ENCODE peak calls at places on chromosomes 1 and 21, in five cellular contexts. A, S, L, Q and Z are unnamed samples.

GRCh38 chr1:12166834-12167492 is at the start of gene TNFRSF1B:
- DNase-seq in A (no peak), S (no peak), L (peak; percentile 48), Q (peak; percentile 96), Z (no peak)

GRCh38 chr1:66687333-66687732 is 64.9 kb upstream of the DYNLT5 start:
- DNase-seq in A (no peak), S (no peak), L (no peak), Q (no peak), Z (no peak)

GRCh38 chr1:226826479-226827245 is 43.8 kb upstream of the PSEN2 start:
- DNase-seq in A (no peak), S (no peak), L (no peak), Q (no peak), Z (no peak)

GRCh38 chr1:239987103-239987745 is 104.5 kb upstream of the FMN2 start:
- DNase-seq in A (peak; percentile 68), S (peak; percentile 70), L (no peak), Q (no peak), Z (peak; percentile 21)

GRCh38 chr21:34546556-34546955 is 34.5 kb upstream of the KCNE1 start:
- DNase-seq in A (no peak), S (no peak), L (no peak), Q (no peak), Z (no peak)

GRCh38 chr1:64826991-64827390 is 82.1 kb downstream of the RAVER2 start:
- DNase-seq in A (no peak), S (no peak), L (no peak), Q (no peak), Z (no peak)

GRCh38 chr1:173212952-173213491 is 5.9 kb upstream of the TNFSF4 start:
- DNase-seq in A (no peak), S (no peak), L (no peak), Q (no peak), Z (no peak)

GRCh38 chr1:90122679-90123340 is 127.9 kb downstream of the ZNF326 start:
- DNase-seq in A (no peak), S (no peak), L (no peak), Q (no peak), Z (no peak)

GRCh38 chr1:217311766-217312165 is 319.1 kb downstream of the GPATCH2 start:
- DNase-seq in A (no peak), S (peak; percentile 33), L (no peak), Q (no peak), Z (no peak)

GRCh38 chr1:238223067-238223640 is 332.4 kb upstream of the ZP4 start:
- DNase-seq in A (no peak), S (no peak), L (no peak), Q (no peak), Z (no peak)

GRCh38 chr1:203682401-203683383 is 56.1 kb downstream of the ATP2B4 start:
- DNase-seq in A (no peak), S (no peak), L (no peak), Q (no peak), Z (peak; percentile 88)

GRCh38 chr1:243325305-243325890 is 69.6 kb downstream of the SDCCAG8 start:
- DNase-seq in A (peak; percentile 75), S (peak; percentile 81), L (no peak), Q (no peak), Z (peak; percentile 26)

GRCh38 chr1:226983247-226983997 is 43.3 kb downstream of the COQ8A start:
- DNase-seq in A (no peak), S (no peak), L (no peak), Q (peak; percentile 71), Z (no peak)

GRCh38 chr1:16145030-16145987 is 10.6 kb downstream of the EPHA2 start:
- DNase-seq in A (peak; percentile 45), S (peak; percentile 84), L (peak; percentile 79), Q (peak; percentile 89), Z (no peak)

GRCh38 chr1:41109316-41110263 is 88.1 kb upstream of the SLFNL1 start:
- DNase-seq in A (peak; percentile 81), S (peak; percentile 96), L (peak; percentile 39), Q (no peak), Z (peak; percentile 55)

GRCh38 chr1:41368801-41369200 is 7.6 kb downstream of the FOXO6 start:
- DNase-seq in A (no peak), S (no peak), L (no peak), Q (no peak), Z (no peak)

GRCh38 chr1:230077011-230077410 is 10.0 kb downstream of the GALNT2 start:
- DNase-seq in A (no peak), S (no peak), L (no peak), Q (no peak), Z (no peak)

GRCh38 chr1:202671388-202671787 is 38.9 kb downstream of the SYT2 start:
- DNase-seq in A (no peak), S (no peak), L (no peak), Q (no peak), Z (peak; percentile 81)

GRCh38 chr1:171793656-171794055 is 12.2 kb downstream of the METTL13 start:
- DNase-seq in A (no peak), S (no peak), L (no peak), Q (no peak), Z (no peak)

GRCh38 chr1:63742526-63742925 is 31.3 kb upstream of the ROR1 start:
- DNase-seq in A (no peak), S (no peak), L (no peak), Q (no peak), Z (no peak)

GRCh38 chr1:63740432-63740831 is 33.4 kb upstream of the ROR1 start:
- DNase-seq in A (no peak), S (no peak), L (no peak), Q (no peak), Z (no peak)

GRCh38 chr1:63739452-63739851 is 34.4 kb upstream of the ROR1 start:
- DNase-seq in A (no peak), S (no peak), L (no peak), Q (no peak), Z (no peak)
- TF ChIP-seq CTCF in A (no peak), S (no peak), L (no peak), Q (no peak), Z (no peak)

DNA sequence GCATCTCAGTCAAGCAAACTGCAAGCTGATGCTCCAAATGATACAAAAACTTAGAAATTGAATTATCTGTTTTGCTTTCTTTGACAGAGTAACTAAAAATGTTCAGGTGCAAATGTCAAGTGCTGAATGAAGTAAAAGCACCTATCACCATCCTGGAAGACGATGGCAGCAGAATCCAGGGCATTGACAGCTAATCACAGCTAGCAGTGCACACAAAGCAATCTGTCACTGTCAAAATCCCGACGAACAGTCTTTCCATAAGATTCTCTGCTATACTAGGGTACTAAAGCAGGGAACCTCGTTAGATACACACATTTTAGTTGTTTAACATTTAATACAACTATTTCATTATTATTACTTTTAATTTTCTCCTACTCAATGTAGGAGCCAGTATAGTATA is 233.3 kb downstream of the BRINP3 start:
- DNase-seq in A (no peak), S (no peak), L (no peak), Q (no peak), Z (no peak)
- H3K4me3 ChIP-seq in A (no peak overlapping the region), S (no peak overlapping the region), L (no peak overlapping the region), Q (no peak overlapping the region), Z (no peak overlapping the region)

GRCh38 chr1:83901547-83902155 is 97.3 kb downstream of the TTLL7 start:
- DNase-seq in A (no peak), S (peak; percentile 91), L (no peak), Q (no peak), Z (peak; percentile 87)
- TF ChIP-seq CTCF in A (no peak), S (no peak), L (no peak), Q (no peak), Z (no peak)

GRCh38 chr1:56771717-56772116 is 47.5 kb downstream of the FYB2 start:
- DNase-seq in A (no peak), S (no peak), L (no peak), Q (no peak), Z (no peak)

GRCh38 chr1:56776581-56776980 is 42.6 kb downstream of the FYB2 start:
- DNase-seq in A (no peak), S (no peak), L (no peak), Q (no peak), Z (no peak)

GRCh38 chr1:56774067-56774609 is 45.1 kb downstream of the FYB2 start:
- DNase-seq in A (no peak), S (no peak), L (no peak), Q (no peak), Z (no peak)

GRCh38 chr1:56777972-56778371 is 41.2 kb downstream of the FYB2 start:
- DNase-seq in A (no peak), S (no peak), L (no peak), Q (no peak), Z (no peak)

DNA sequence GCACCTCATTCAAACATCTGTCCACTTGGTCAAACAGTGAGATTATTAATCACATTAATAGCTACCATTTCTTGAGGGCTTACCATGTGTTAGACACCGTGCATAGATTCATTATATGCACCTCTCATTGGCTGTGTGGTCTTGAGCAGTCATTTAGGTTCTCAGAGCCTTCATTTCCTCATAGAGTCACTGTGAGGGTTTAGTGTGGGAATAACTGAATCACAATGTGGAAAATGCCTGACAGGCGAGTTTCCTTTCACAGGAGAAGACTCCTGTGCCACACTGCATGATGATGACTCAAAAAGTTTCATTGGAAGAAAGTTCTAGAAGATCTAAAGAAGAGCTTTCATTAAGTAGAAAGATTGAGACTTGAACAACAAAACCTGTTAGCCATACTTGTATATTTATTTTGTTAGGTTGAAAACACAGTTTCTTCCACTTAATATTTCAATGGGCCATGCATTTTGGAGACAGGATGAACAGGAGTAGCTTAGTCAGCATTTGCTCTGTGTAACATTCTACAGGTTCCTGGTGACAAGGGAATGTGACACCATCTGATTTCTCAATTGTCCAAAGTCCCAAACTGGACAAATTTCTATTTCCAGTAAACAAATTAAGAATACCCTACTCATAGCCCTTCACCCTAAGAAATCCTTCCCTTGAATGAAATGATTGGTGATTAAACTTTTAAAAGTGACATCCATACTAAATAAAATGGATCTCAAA is 45.7 kb downstream of the FYB2 start:
- DNase-seq in A (no peak), S (no peak), L (no peak), Q (no peak), Z (no peak)
- H3K4me3 ChIP-seq in A (no peak overlapping the region), S (no peak overlapping the region), L (no peak overlapping the region), Q (no peak overlapping the region), Z (no peak overlapping the region)

DNA sequence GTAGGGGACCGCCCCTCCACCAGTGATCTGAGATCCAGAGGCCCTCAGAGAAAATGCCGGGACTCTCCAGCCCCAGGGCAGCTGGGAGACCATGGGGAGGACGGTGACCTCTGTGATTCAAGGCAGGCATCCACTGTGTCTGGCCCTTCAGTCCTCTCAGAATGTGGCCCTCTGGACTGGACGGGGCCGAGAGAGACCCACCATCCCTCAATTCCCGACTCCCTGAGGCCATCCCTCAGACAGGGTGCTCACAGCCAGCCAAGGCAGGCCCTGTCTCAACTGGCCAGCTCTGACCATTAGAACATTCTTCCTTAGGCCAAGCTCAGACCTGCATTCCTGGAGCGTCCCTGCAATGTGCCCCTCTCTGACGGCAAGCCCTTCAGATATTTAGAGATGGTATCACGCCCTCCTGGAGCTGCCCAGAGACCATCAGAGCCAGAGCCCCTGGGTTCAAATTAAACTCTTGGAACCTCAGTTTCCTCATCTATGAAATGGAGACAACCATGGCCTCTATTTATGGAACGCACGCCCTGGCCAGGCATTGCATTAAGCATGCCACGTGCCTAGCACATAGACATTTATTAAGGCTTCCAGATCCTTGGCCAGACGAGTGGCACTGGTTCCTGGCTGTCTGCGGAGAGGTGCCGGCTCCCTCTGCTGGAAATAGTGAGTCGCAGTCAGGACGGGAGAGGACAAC is 9.6 kb upstream of the EPS8L3 start:
- DNase-seq in A (peak; percentile 83), S (peak; percentile 91), L (peak; percentile 82), Q (peak; percentile 90), Z (peak; percentile 72)
- TF ChIP-seq CTCF in A (peak; percentile 77), S (peak; percentile 95), L (peak; percentile 75), Q (peak; percentile 76), Z (peak; percentile 99)